ENCODE peak calls at places on chromosomes 13 and 19, in six cellular contexts. O is CD4-positive, alpha-beta T cell; A is sigmoid colon; H is fibroblast of lung; K is upper lobe of right lung; S is keratinocyte. X is an unnamed sample. For H3K9me3, the result is how much of the 10 kb centered on the place peaks cover.

GRCh38 chr13:41581884-41582547 is 124.7 kb downstream of the RGCC start:
- DNase-seq in S (no peak), O (no peak), A (no peak), K (no peak), H (peak), X (no peak)

GRCh38 chr19:17052439-17052838 is 22.8 kb downstream of the HAUS8 start:
- DNase-seq in H (peak), S (no peak), A (no peak), K (no peak), O (peak), X (no peak)

GRCh38 chr19:55341191-55342043 is 1.7 kb downstream of the KMT5C start:
- DNase-seq in S (no peak), H (peak), K (peak), O (peak), A (peak), X (peak)

GRCh38 chr13:111845621-111846351 is 221.2 kb upstream of the SOX1 start:
- DNase-seq in H (no peak), K (no peak), O (no peak), S (no peak), A (no peak), X (no peak)

GRCh38 chr13:37797606-37798005 is 72.0 kb downstream of the TRPC4 start:
- DNase-seq in A (no peak), K (no peak), H (peak), O (no peak), S (no peak), X (no peak)

GRCh38 chr19:29694669-29695627 is 20.1 kb downstream of the C19orf12 start:
- DNase-seq in H (peak), S (no peak), A (peak), K (peak), O (peak), X (peak)

GRCh38 chr19:49570997-49571676 is 9.2 kb downstream of the NOSIP start:
- DNase-seq in O (no peak), S (no peak), A (no peak), H (no peak), K (no peak), X (no peak)

GRCh38 chr13:76822691-76823267 is 63.4 kb downstream of the KCTD12 start:
- DNase-seq in A (no peak), S (no peak), K (no peak), H (peak), O (no peak), X (no peak)

GRCh38 chr19:45613926-45614725 is 12.1 kb upstream of the GPR4 start:
- DNase-seq in S (peak), A (no peak), O (no peak), H (peak), K (no peak), X (no peak)

GRCh38 chr13:68066879-68067513 is 836.9 kb upstream of the PCDH9 start:
- DNase-seq in O (no peak), H (no peak), S (no peak), A (no peak), K (no peak), X (no peak)

GRCh38 chr13:40813662-40814454 is 24.4 kb downstream of the SLC25A15 start:
- DNase-seq in A (no peak), O (no peak), H (peak), K (no peak), S (no peak), X (no peak)

GRCh38 chr13:77860621-77861020 is 58.0 kb downstream of the EDNRB start:
- DNase-seq in S (no peak), H (peak), O (no peak), A (no peak), K (no peak), X (no peak)

GRCh38 chr19:56106397-56106849 is 14.7 kb downstream of the ZNF787 start:
- DNase-seq in A (no peak), K (no peak), H (no peak), O (no peak), S (no peak), X (no peak)

GRCh38 chr19:41735071-41735623 is 20.2 kb upstream of the CEACAM6 start:
- DNase-seq in K (no peak), S (no peak), O (no peak), A (no peak), H (no peak), X (no peak)

GRCh38 chr13:20190481-20191310 is 2.0 kb downstream of the GJB2 start:
- DNase-seq in H (peak), K (no peak), A (no peak), O (no peak), S (peak), X (no peak)

GRCh38 chr19:55473201-55473600 is 3.2 kb upstream of the ZNF628 start:
- DNase-seq in H (no peak), O (no peak), S (no peak), K (no peak), A (no peak), X (no peak)

GRCh38 chr19:17311455-17312248 is 2.3 kb downstream of the DDA1 start:
- DNase-seq in K (no peak), S (no peak), O (no peak), A (no peak), H (peak), X (no peak)

GRCh38 chr13:28560612-28561011 is 65.7 kb upstream of the FLT1 start:
- DNase-seq in O (no peak), K (no peak), S (no peak), A (no peak), H (no peak), X (no peak)

GRCh38 chr13:61414686-61415664 is 674 bp downstream of the PCDH20 start:
- DNase-seq in O (no peak), K (peak), A (peak), S (no peak), H (peak), X (no peak)

GRCh38 chr13:78659450-78660110 is 625 bp upstream of the OBI1 start:
- DNase-seq in H (no peak), K (no peak), O (no peak), A (no peak), S (no peak), X (no peak)

GRCh38 chr19:6987850-6988249 is 33.4 kb downstream of the MBD3L2B start:
- DNase-seq in K (no peak), O (no peak), H (no peak), S (no peak), A (no peak), X (no peak)

GRCh38 chr19:6979341-6979740 is 41.9 kb downstream of the MBD3L2B start:
- DNase-seq in K (no peak), O (no peak), A (no peak), S (no peak), H (no peak), X (no peak)

GRCh38 chr19:6988257-6988656 is 33.0 kb downstream of the MBD3L2B start:
- DNase-seq in K (no peak), H (no peak), A (no peak), S (no peak), O (no peak), X (no peak)

GRCh38 chr19:6983448-6983847 is 37.8 kb downstream of the MBD3L2B start:
- DNase-seq in K (no peak), H (no peak), S (no peak), A (no peak), O (no peak), X (no peak)
- H3K9me3 ChIP-seq in K (under half), H (under half), S (under half), A (under half), O (under half), X (under half)

GRCh38 chr19:57720878-57721277 is 6.5 kb downstream of the ZNF671 start:
- DNase-seq in K (no peak), S (no peak), O (no peak), H (no peak), A (no peak), X (no peak)

GRCh38 chr19:57719424-57719823 is 8.0 kb downstream of the ZNF671 start:
- DNase-seq in O (no peak), A (no peak), H (no peak), K (no peak), S (no peak), X (no peak)

GRCh38 chr19:57719901-57720519 is 7.4 kb downstream of the ZNF671 start:
- DNase-seq in S (no peak), K (no peak), O (no peak), H (no peak), A (no peak), X (no peak)
- H3K9me3 ChIP-seq in S (under half), K (half or more), O (half or more), H (under half), A (under half), X (under half)

GRCh38 chr19:22140356-22140755 is 56.4 kb downstream of the ZNF676 start:
- DNase-seq in O (no peak), K (no peak), A (no peak), H (no peak), S (no peak), X (no peak)
- H3K9me3 ChIP-seq in O (under half), K (under half), A (under half), H (under half), S (under half), X (under half)

DNA sequence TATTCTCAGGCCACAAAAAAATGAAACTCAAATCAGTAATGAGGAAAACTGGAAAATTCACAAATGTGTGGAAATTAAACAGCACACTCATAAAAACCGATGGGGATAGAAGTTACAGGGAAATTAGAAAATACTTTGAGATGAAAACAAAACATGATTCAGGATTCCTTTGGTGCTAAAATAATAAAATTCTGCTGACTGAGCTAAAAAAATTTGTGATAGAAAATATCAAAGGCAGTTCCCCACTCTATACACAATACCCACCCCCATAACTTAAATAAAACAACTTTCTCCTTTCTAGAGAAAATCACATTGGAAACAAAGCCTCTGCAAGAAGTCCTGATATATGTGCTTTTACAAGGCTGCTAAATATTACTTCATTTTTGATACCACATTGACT is 1.5 kb upstream of the ZNF233 start:
- DNase-seq in S (no peak), A (no peak), H (no peak), K (no peak), O (no peak), X (no peak)
- H3K9me3 ChIP-seq in S (under half), A (under half), H (under half), K (half or more), O (half or more), X (under half)

GRCh38 chr13:104522235-104523072 is 1456.2 kb upstream of the SLC10A2 start:
- DNase-seq in H (no peak), S (no peak), O (no peak), A (peak), K (no peak), X (no peak)
- H3K9me3 ChIP-seq in H (under half), S (under half), O (under half), A (under half), K (under half), X (under half)

GRCh38 chr19:58428617-58429016 is 11.3 kb downstream of the ZNF132 start:
- DNase-seq in H (no peak), S (peak), A (no peak), K (no peak), O (no peak), X (no peak)
- H3K9me3 ChIP-seq in H (under half), S (under half), A (half or more), K (under half), O (half or more), X (under half)

DNA sequence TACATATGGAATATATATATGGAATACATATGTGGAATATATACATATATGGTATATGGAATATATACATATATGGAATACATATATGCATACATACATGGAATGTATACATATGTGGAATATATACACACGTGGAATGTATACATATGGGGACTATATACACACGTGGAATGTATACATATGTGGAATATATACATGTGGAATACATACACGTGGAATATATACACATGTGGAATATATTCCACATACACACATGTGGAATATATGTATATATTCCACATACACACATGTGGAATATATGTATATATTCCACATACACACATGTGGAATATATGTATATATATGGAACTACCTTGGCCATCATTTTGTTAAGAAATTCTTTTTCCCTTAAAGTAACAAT is 31.1 kb downstream of the ZNF571 start:
- DNase-seq in K (no peak), H (no peak), A (no peak), S (no peak), O (no peak), X (no peak)
- H3K9me3 ChIP-seq in K (half or more), H (under half), A (half or more), S (under half), O (half or more), X (half or more)